ENCODE peak calls at places on chromosomes 12 and 14, in eight cellular contexts. Q, V, D, N, C, F, M and B are unnamed samples.

GRCh38 chr12:105076098-105076497 is 8.2 kb downstream of the ALDH1L2 start:
- DNase-seq in Q (no peak), V (no peak), D (no peak), N (peak), C (no peak), F (no peak), M (peak), B (peak)

GRCh38 chr12:94157891-94158495 is 9.6 kb downstream of the PLXNC1 start:
- DNase-seq in Q (no peak), V (no peak), D (no peak), N (peak), C (no peak), F (no peak), M (no peak), B (no peak)

GRCh38 chr12:66119870-66120241 is 10.7 kb downstream of the LLPH start:
- DNase-seq in Q (no peak), V (no peak), D (no peak), N (no peak), C (no peak), F (no peak), M (no peak), B (no peak)

GRCh38 chr14:101463566-101464171 is 97.6 kb upstream of the DIO3 start:
- DNase-seq in Q (no peak), V (no peak), D (no peak), N (no peak), C (no peak), F (no peak), M (no peak), B (no peak)

GRCh38 chr12:101850199-101850598 is 19.4 kb upstream of the GNPTAB start:
- DNase-seq in Q (no peak), V (no peak), D (no peak), N (no peak), C (no peak), F (no peak), M (no peak), B (no peak)

GRCh38 chr14:92546347-92547053 is 32.9 kb downstream of the RIN3 start:
- DNase-seq in Q (no peak), V (no peak), D (no peak), N (no peak), C (no peak), F (no peak), M (no peak), B (peak)

GRCh38 chr14:69499436-69499835 is 14.9 kb downstream of the PLEKHD1 start:
- DNase-seq in Q (no peak), V (no peak), D (no peak), N (no peak), C (peak), F (no peak), M (no peak), B (no peak)

GRCh38 chr14:36583242-36584166 is 1.1 kb upstream of the NKX2-8 start:
- DNase-seq in Q (no peak), V (no peak), D (no peak), N (no peak), C (no peak), F (no peak), M (no peak), B (no peak)

GRCh38 chr14:68395585-68395984 is 397.3 kb downstream of the ZFP36L1 start:
- DNase-seq in Q (no peak), V (no peak), D (no peak), N (peak), C (no peak), F (no peak), M (peak), B (peak)

GRCh38 chr12:79689477-79690155 is 1.1 kb downstream of the PAWR start:
- DNase-seq in Q (peak), V (no peak), D (peak), N (peak), C (peak), F (peak), M (peak), B (peak)

GRCh38 chr14:54085841-54086240 is 129.2 kb upstream of the BMP4 start:
- DNase-seq in Q (no peak), V (no peak), D (no peak), N (no peak), C (no peak), F (no peak), M (no peak), B (peak)

GRCh38 chr14:55274144-55274543 is 2.9 kb downstream of the FBXO34 start:
- DNase-seq in Q (no peak), V (no peak), D (no peak), N (no peak), C (no peak), F (no peak), M (no peak), B (no peak)
- H3K4me3 ChIP-seq in Q (no peak), V (peak), D (no peak), N (no peak), C (peak), F (no peak), M (no peak), B (peak)

GRCh38 chr14:65434216-65434850 is 21.8 kb downstream of the FUT8 start:
- DNase-seq in Q (no peak), V (no peak), D (no peak), N (peak), C (no peak), F (no peak), M (peak), B (no peak)
- TF ChIP-seq CTCF in Q (no peak), V (no peak), D (no peak), N (no peak), C (no peak), F (no peak), M (no peak), B (no peak)

GRCh38 chr14:64186231-64187129 is 107.7 kb downstream of the ESR2 start:
- DNase-seq in Q (peak), V (no peak), D (no peak), N (no peak), C (no peak), F (no peak), M (no peak), B (no peak)
- H3K4me3 ChIP-seq in Q (peak), V (no peak), D (no peak), N (peak), C (no peak), F (no peak), M (no peak), B (no peak)

GRCh38 chr14:74257078-74257987 is 18.1 kb downstream of the VSX2 start:
- DNase-seq in Q (peak), V (no peak), D (peak), N (peak), C (peak), F (no peak), M (peak), B (peak)
- TF ChIP-seq CTCF in Q (peak), V (peak), D (peak), N (peak), C (peak), F (peak), M (peak), B (peak)

DNA sequence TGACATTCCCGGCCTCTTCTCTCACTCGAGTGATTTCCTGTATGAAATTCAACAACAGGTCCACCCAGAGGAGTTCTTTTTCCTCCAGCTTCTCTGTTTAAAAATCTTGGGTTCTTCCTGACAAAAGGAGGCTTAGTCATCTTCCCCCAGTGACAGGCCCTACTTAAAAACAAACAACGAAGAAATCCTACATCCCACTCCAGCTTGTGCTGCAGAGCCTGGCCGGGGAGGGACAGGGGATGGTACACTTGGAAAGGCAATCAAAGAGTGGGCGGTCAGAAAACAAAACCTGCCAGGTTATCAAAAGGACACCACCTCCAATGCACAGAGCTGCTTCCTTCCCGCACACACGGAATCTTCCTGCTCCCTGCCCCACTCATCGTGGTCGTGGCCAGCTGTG is 101.3 kb downstream of the CACNA1C start:
- DNase-seq in Q (no peak), V (no peak), D (no peak), N (peak), C (no peak), F (no peak), M (peak), B (peak)
- H3K4me3 ChIP-seq in Q (no peak), V (peak), D (no peak), N (no peak), C (no peak), F (no peak), M (no peak), B (no peak)